ENCODE peak calls at places on chromosome 20, in ten cellular contexts. One of them, this sample, is unnamed. For H3K9me3, the result is how much of the 10 kb centered on the place peaks cover.

GRCh38 chr20:8608470-8608869 is 460.4 kb upstream of the PLCB4 start:
- DNase-seq in aorta: no peak
- DNase-seq in tibial artery: no peak
- DNase-seq in vagina: no peak
- DNase-seq in fibroblast of lung: no peak
- DNase-seq in heart right ventricle: no peak
- DNase-seq in CD8-positive, alpha-beta memory T cell: no peak
- DNase-seq in neuronal stem cell: no peak
- DNase-seq in IMR-90: no peak
- DNase-seq in Panc1: no peak
- DNase-seq in this sample: no peak

GRCh38 chr20:45069261-45069660 is 31.7 kb downstream of the KCNS1 start:
- DNase-seq in aorta: no peak
- DNase-seq in tibial artery: no peak
- DNase-seq in vagina: no peak
- DNase-seq in fibroblast of lung: no peak
- DNase-seq in heart right ventricle: no peak
- DNase-seq in CD8-positive, alpha-beta memory T cell: no peak
- DNase-seq in neuronal stem cell: no peak
- DNase-seq in IMR-90: no peak
- DNase-seq in Panc1: no peak
- DNase-seq in this sample: no peak

GRCh38 chr20:59360934-59361333 is 60.5 kb downstream of the EDN3 start:
- DNase-seq in aorta: no peak
- DNase-seq in tibial artery: no peak
- DNase-seq in vagina: no peak
- DNase-seq in fibroblast of lung: no peak
- DNase-seq in heart right ventricle: no peak
- DNase-seq in CD8-positive, alpha-beta memory T cell: no peak
- DNase-seq in neuronal stem cell: no peak
- DNase-seq in IMR-90: no peak
- DNase-seq in Panc1: no peak
- DNase-seq in this sample: no peak

GRCh38 chr20:48841861-48842529 is 14.2 kb upstream of the PREX1 start:
- DNase-seq in aorta: no peak
- DNase-seq in tibial artery: no peak
- DNase-seq in vagina: no peak
- DNase-seq in fibroblast of lung: peak
- DNase-seq in heart right ventricle: no peak
- DNase-seq in CD8-positive, alpha-beta memory T cell: no peak
- DNase-seq in neuronal stem cell: no peak
- DNase-seq in IMR-90: peak
- DNase-seq in Panc1: peak
- DNase-seq in this sample: no peak

GRCh38 chr20:63151554-63152321 is 64.2 kb downstream of the YTHDF1 start:
- DNase-seq in aorta: peak
- DNase-seq in tibial artery: no peak
- DNase-seq in vagina: no peak
- DNase-seq in fibroblast of lung: peak
- DNase-seq in heart right ventricle: peak
- DNase-seq in CD8-positive, alpha-beta memory T cell: no peak
- DNase-seq in neuronal stem cell: no peak
- DNase-seq in IMR-90: peak
- DNase-seq in Panc1: no peak
- DNase-seq in this sample: no peak

GRCh38 chr20:63098195-63098810 is 91.5 kb upstream of the BHLHE23 start:
- DNase-seq in aorta: peak
- DNase-seq in tibial artery: no peak
- DNase-seq in vagina: no peak
- DNase-seq in fibroblast of lung: no peak
- DNase-seq in heart right ventricle: no peak
- DNase-seq in CD8-positive, alpha-beta memory T cell: no peak
- DNase-seq in neuronal stem cell: no peak
- DNase-seq in IMR-90: no peak
- DNase-seq in Panc1: no peak
- DNase-seq in this sample: no peak

GRCh38 chr20:20603339-20603990 is 109.0 kb downstream of the RALGAPA2 start:
- DNase-seq in aorta: no peak
- DNase-seq in tibial artery: no peak
- DNase-seq in vagina: no peak
- DNase-seq in fibroblast of lung: no peak
- DNase-seq in heart right ventricle: no peak
- DNase-seq in CD8-positive, alpha-beta memory T cell: peak
- DNase-seq in neuronal stem cell: no peak
- DNase-seq in IMR-90: no peak
- DNase-seq in Panc1: no peak
- DNase-seq in this sample: no peak

GRCh38 chr20:58496429-58496769 is 18.8 kb downstream of the APCDD1L start:
- DNase-seq in aorta: no peak
- DNase-seq in tibial artery: no peak
- DNase-seq in vagina: no peak
- DNase-seq in fibroblast of lung: no peak
- DNase-seq in heart right ventricle: no peak
- DNase-seq in CD8-positive, alpha-beta memory T cell: no peak
- DNase-seq in neuronal stem cell: no peak
- DNase-seq in IMR-90: no peak
- DNase-seq in Panc1: no peak
- DNase-seq in this sample: no peak

GRCh38 chr20:2596673-2597279 is 55.7 kb upstream of the NOP56 start:
- DNase-seq in aorta: no peak
- DNase-seq in tibial artery: no peak
- DNase-seq in vagina: peak
- DNase-seq in fibroblast of lung: no peak
- DNase-seq in heart right ventricle: no peak
- DNase-seq in CD8-positive, alpha-beta memory T cell: no peak
- DNase-seq in neuronal stem cell: no peak
- DNase-seq in IMR-90: peak
- DNase-seq in Panc1: no peak
- DNase-seq in this sample: no peak

GRCh38 chr20:51528263-51529026 is 14.1 kb downstream of the NFATC2 start:
- DNase-seq in aorta: no peak
- DNase-seq in tibial artery: no peak
- DNase-seq in vagina: no peak
- DNase-seq in fibroblast of lung: no peak
- DNase-seq in heart right ventricle: no peak
- DNase-seq in CD8-positive, alpha-beta memory T cell: peak
- DNase-seq in neuronal stem cell: no peak
- DNase-seq in IMR-90: no peak
- DNase-seq in Panc1: no peak
- DNase-seq in this sample: peak

GRCh38 chr20:10075606-10076005 is 40.8 kb downstream of the ANKEF1 start:
- DNase-seq in aorta: no peak
- DNase-seq in tibial artery: no peak
- DNase-seq in vagina: no peak
- DNase-seq in fibroblast of lung: no peak
- DNase-seq in heart right ventricle: no peak
- DNase-seq in CD8-positive, alpha-beta memory T cell: no peak
- DNase-seq in neuronal stem cell: no peak
- DNase-seq in IMR-90: no peak
- DNase-seq in Panc1: no peak
- DNase-seq in this sample: no peak

GRCh38 chr20:1866834-1867233 is 28.4 kb upstream of the SIRPA start:
- DNase-seq in aorta: no peak
- DNase-seq in tibial artery: no peak
- DNase-seq in vagina: no peak
- DNase-seq in fibroblast of lung: no peak
- DNase-seq in heart right ventricle: no peak
- DNase-seq in CD8-positive, alpha-beta memory T cell: no peak
- DNase-seq in neuronal stem cell: no peak
- DNase-seq in IMR-90: no peak
- DNase-seq in Panc1: no peak
- DNase-seq in this sample: no peak

GRCh38 chr20:34426026-34426425 is 63.0 kb downstream of the ITCH start:
- DNase-seq in aorta: no peak
- DNase-seq in tibial artery: no peak
- DNase-seq in vagina: no peak
- DNase-seq in fibroblast of lung: no peak
- DNase-seq in heart right ventricle: no peak
- DNase-seq in CD8-positive, alpha-beta memory T cell: no peak
- DNase-seq in neuronal stem cell: no peak
- DNase-seq in IMR-90: no peak
- DNase-seq in Panc1: no peak
- DNase-seq in this sample: no peak

GRCh38 chr20:24828992-24829648 is 119.9 kb upstream of the CST7 start:
- DNase-seq in aorta: no peak
- DNase-seq in tibial artery: no peak
- DNase-seq in vagina: peak
- DNase-seq in fibroblast of lung: no peak
- DNase-seq in heart right ventricle: no peak
- DNase-seq in CD8-positive, alpha-beta memory T cell: no peak
- DNase-seq in neuronal stem cell: no peak
- DNase-seq in IMR-90: no peak
- DNase-seq in Panc1: no peak
- DNase-seq in this sample: no peak

GRCh38 chr20:13507646-13508045 is 131.1 kb downstream of the TASP1 start:
- DNase-seq in aorta: no peak
- DNase-seq in tibial artery: no peak
- DNase-seq in vagina: no peak
- DNase-seq in fibroblast of lung: no peak
- DNase-seq in heart right ventricle: no peak
- DNase-seq in CD8-positive, alpha-beta memory T cell: no peak
- DNase-seq in neuronal stem cell: no peak
- DNase-seq in IMR-90: no peak
- DNase-seq in Panc1: no peak
- DNase-seq in this sample: no peak
- H3K9me3 ChIP-seq in aorta: under half
- H3K9me3 ChIP-seq in tibial artery: under half
- H3K9me3 ChIP-seq in vagina: under half
- H3K9me3 ChIP-seq in fibroblast of lung: under half
- H3K9me3 ChIP-seq in heart right ventricle: under half
- H3K9me3 ChIP-seq in CD8-positive, alpha-beta memory T cell: under half
- H3K9me3 ChIP-seq in neuronal stem cell: under half
- H3K9me3 ChIP-seq in IMR-90: under half
- H3K9me3 ChIP-seq in Panc1: under half
- H3K9me3 ChIP-seq in this sample: under half

DNA sequence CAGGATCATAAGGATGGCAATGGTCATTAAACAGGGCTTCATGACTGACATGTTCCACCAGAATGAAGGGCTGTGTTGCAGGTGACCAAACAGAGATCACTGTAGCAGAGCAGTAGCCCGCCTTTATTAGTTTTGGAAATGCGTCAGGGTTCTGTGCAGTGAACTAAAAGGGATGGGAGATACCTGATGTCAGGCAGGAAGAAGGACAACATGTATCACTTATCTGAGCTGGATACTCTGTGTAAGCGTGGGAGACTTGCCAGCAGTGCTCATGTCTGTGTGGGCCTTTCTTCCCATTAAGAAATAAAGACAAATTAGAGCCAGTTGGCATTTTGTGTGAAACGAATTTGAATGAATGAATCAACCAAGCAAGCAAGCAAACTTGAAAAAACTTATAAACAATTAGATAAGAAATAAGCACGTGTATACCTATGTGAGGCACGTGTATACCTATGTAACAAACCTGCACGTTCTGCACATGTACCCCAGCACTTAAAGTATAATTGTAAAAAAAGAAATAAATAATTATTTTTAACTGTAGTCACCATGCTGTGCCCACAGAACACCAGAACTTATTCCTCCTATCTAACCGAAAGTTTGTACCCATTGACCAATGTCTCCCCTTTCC is at the start of gene DEFB116:
- DNase-seq in aorta: no peak
- DNase-seq in tibial artery: no peak
- DNase-seq in vagina: no peak
- DNase-seq in fibroblast of lung: no peak
- DNase-seq in heart right ventricle: no peak
- DNase-seq in CD8-positive, alpha-beta memory T cell: no peak
- DNase-seq in neuronal stem cell: no peak
- DNase-seq in IMR-90: no peak
- DNase-seq in Panc1: no peak
- DNase-seq in this sample: no peak
- H3K9me3 ChIP-seq in aorta: under half
- H3K9me3 ChIP-seq in tibial artery: under half
- H3K9me3 ChIP-seq in vagina: under half
- H3K9me3 ChIP-seq in fibroblast of lung: under half
- H3K9me3 ChIP-seq in heart right ventricle: under half
- H3K9me3 ChIP-seq in CD8-positive, alpha-beta memory T cell: under half
- H3K9me3 ChIP-seq in neuronal stem cell: under half
- H3K9me3 ChIP-seq in IMR-90: under half
- H3K9me3 ChIP-seq in Panc1: under half
- H3K9me3 ChIP-seq in this sample: under half

GRCh38 chr20:50328996-50329898 is 138.6 kb downstream of the CEBPB start:
- DNase-seq in aorta: no peak
- DNase-seq in tibial artery: no peak
- DNase-seq in vagina: no peak
- DNase-seq in fibroblast of lung: no peak
- DNase-seq in heart right ventricle: no peak
- DNase-seq in CD8-positive, alpha-beta memory T cell: no peak
- DNase-seq in neuronal stem cell: no peak
- DNase-seq in IMR-90: no peak
- DNase-seq in Panc1: no peak
- DNase-seq in this sample: no peak

GRCh38 chr20:50329981-50330503 is 139.4 kb downstream of the CEBPB start:
- DNase-seq in aorta: no peak
- DNase-seq in tibial artery: no peak
- DNase-seq in vagina: no peak
- DNase-seq in fibroblast of lung: no peak
- DNase-seq in heart right ventricle: no peak
- DNase-seq in CD8-positive, alpha-beta memory T cell: no peak
- DNase-seq in neuronal stem cell: no peak
- DNase-seq in IMR-90: no peak
- DNase-seq in Panc1: no peak
- DNase-seq in this sample: no peak

GRCh38 chr20:50330504-50331313 is 140.1 kb downstream of the CEBPB start:
- DNase-seq in aorta: peak
- DNase-seq in tibial artery: no peak
- DNase-seq in vagina: no peak
- DNase-seq in fibroblast of lung: peak
- DNase-seq in heart right ventricle: no peak
- DNase-seq in CD8-positive, alpha-beta memory T cell: no peak
- DNase-seq in neuronal stem cell: no peak
- DNase-seq in IMR-90: no peak
- DNase-seq in Panc1: no peak
- DNase-seq in this sample: no peak

GRCh38 chr20:50327666-50328065 is 137.0 kb downstream of the CEBPB start:
- DNase-seq in aorta: no peak
- DNase-seq in tibial artery: no peak
- DNase-seq in vagina: no peak
- DNase-seq in fibroblast of lung: no peak
- DNase-seq in heart right ventricle: no peak
- DNase-seq in CD8-positive, alpha-beta memory T cell: no peak
- DNase-seq in neuronal stem cell: no peak
- DNase-seq in IMR-90: no peak
- DNase-seq in Panc1: no peak
- DNase-seq in this sample: no peak

GRCh38 chr20:50328161-50328979 is 137.7 kb downstream of the CEBPB start:
- DNase-seq in aorta: no peak
- DNase-seq in tibial artery: no peak
- DNase-seq in vagina: no peak
- DNase-seq in fibroblast of lung: no peak
- DNase-seq in heart right ventricle: no peak
- DNase-seq in CD8-positive, alpha-beta memory T cell: no peak
- DNase-seq in neuronal stem cell: no peak
- DNase-seq in IMR-90: no peak
- DNase-seq in Panc1: no peak
- DNase-seq in this sample: no peak
- H3K9me3 ChIP-seq in aorta: under half
- H3K9me3 ChIP-seq in tibial artery: under half
- H3K9me3 ChIP-seq in vagina: under half
- H3K9me3 ChIP-seq in fibroblast of lung: under half
- H3K9me3 ChIP-seq in heart right ventricle: under half
- H3K9me3 ChIP-seq in CD8-positive, alpha-beta memory T cell: under half
- H3K9me3 ChIP-seq in neuronal stem cell: under half
- H3K9me3 ChIP-seq in IMR-90: under half
- H3K9me3 ChIP-seq in Panc1: under half
- H3K9me3 ChIP-seq in this sample: under half

GRCh38 chr20:55678970-55679667 is 326.2 kb downstream of the CBLN4 start:
- DNase-seq in aorta: no peak
- DNase-seq in tibial artery: no peak
- DNase-seq in vagina: no peak
- DNase-seq in fibroblast of lung: no peak
- DNase-seq in heart right ventricle: no peak
- DNase-seq in CD8-positive, alpha-beta memory T cell: no peak
- DNase-seq in neuronal stem cell: no peak
- DNase-seq in IMR-90: no peak
- DNase-seq in Panc1: no peak
- DNase-seq in this sample: no peak
- H3K9me3 ChIP-seq in aorta: under half
- H3K9me3 ChIP-seq in tibial artery: under half
- H3K9me3 ChIP-seq in vagina: under half
- H3K9me3 ChIP-seq in fibroblast of lung: under half
- H3K9me3 ChIP-seq in heart right ventricle: under half
- H3K9me3 ChIP-seq in CD8-positive, alpha-beta memory T cell: under half
- H3K9me3 ChIP-seq in neuronal stem cell: under half
- H3K9me3 ChIP-seq in IMR-90: under half
- H3K9me3 ChIP-seq in Panc1: under half
- H3K9me3 ChIP-seq in this sample: under half